ENCODE peak calls at places on chromosomes 5 and 9, in four cellular contexts. B is vagina, U is SJSA1, R is posterior cingulate gyrus. I is an unnamed sample.

GRCh38 chr5:81856948-81857928 is 106.3 kb upstream of the SSBP2 start:
- DNase-seq in R (peak), U (no peak), B (no peak), I (peak)

GRCh38 chr5:21070871-21071270 is 1082.9 kb upstream of the CDH18 start:
- DNase-seq in U (no peak), R (no peak), B (no peak), I (no peak)

GRCh38 chr5:24714757-24715156 is 70.0 kb upstream of the CDH10 start:
- DNase-seq in R (peak), U (no peak), B (no peak), I (no peak)

GRCh38 chr5:151094054-151094858 is 13.4 kb upstream of the TNIP1 start:
- DNase-seq in B (no peak), U (peak), R (no peak), I (peak)

GRCh38 chr5:14665949-14666741 is 1.6 kb downstream of the OTULIN start:
- DNase-seq in U (no peak), B (no peak), R (no peak), I (peak)

GRCh38 chr9:107933042-107933441 is 443.5 kb upstream of the KLF4 start:
- DNase-seq in R (no peak), B (no peak), U (no peak), I (peak)

GRCh38 chr9:36827593-36827992 is 206.5 kb downstream of the PAX5 start:
- DNase-seq in B (no peak), R (no peak), U (no peak), I (no peak)

GRCh38 chr9:96014078-96014477 is 138.6 kb downstream of the ERCC6L2 start:
- DNase-seq in U (no peak), B (no peak), R (no peak), I (no peak)

GRCh38 chr5:139776856-139777255 is 18.8 kb upstream of the PSD2 start:
- DNase-seq in U (no peak), B (no peak), R (no peak), I (no peak)

GRCh38 chr9:130029591-130029990 is 13.4 kb downstream of the FNBP1 start:
- DNase-seq in B (no peak), R (no peak), U (no peak), I (no peak)

GRCh38 chr5:148091991-148092964 is 28.5 kb downstream of the SPINK5 start:
- DNase-seq in R (no peak), B (no peak), U (no peak), I (no peak)

GRCh38 chr9:134558124-134558805 is 83.3 kb upstream of the COL5A1 start:
- DNase-seq in U (peak), R (peak), B (peak), I (no peak)

GRCh38 chr9:33307067-33307466 is 16.8 kb downstream of the NFX1 start:
- DNase-seq in U (no peak), R (no peak), B (no peak), I (peak)

GRCh38 chr9:87167616-87168015 is 220.3 kb upstream of the GAS1 start:
- DNase-seq in R (no peak), B (no peak), U (no peak), I (no peak)

GRCh38 chr9:121698627-121699270 is 47.3 kb downstream of the DAB2IP start:
- DNase-seq in R (no peak), B (no peak), U (no peak), I (no peak)

GRCh38 chr5:43410414-43410813 is 1.8 kb downstream of the CCL28 start:
- DNase-seq in R (no peak), U (no peak), B (peak), I (no peak)

GRCh38 chr5:133670336-133670735 is 58.0 kb upstream of the FSTL4 start:
- DNase-seq in B (peak), U (no peak), R (no peak), I (no peak)

GRCh38 chr5:540215-541147 is 16.2 kb upstream of the SLC9A3 start:
- DNase-seq in U (peak), R (peak), B (no peak), I (no peak)

GRCh38 chr5:1176473-1177391 is 24.7 kb upstream of the SLC6A19 start:
- DNase-seq in U (no peak), R (peak), B (no peak), I (no peak)

GRCh38 chr5:81167544-81167943 is 65.6 kb upstream of the CKMT2 start:
- DNase-seq in U (no peak), B (no peak), R (no peak), I (no peak)

I was measured in kidney tubule cell.